ENCODE peak calls at places on chromosomes 6 and 20, in six cellular contexts. One of them, this sample, is unnamed.

GRCh38 chr20:57330998-57331397 is 1.4 kb downstream of the SPO11 start:
- DNase-seq in lung: no peak
- DNase-seq in fibroblast of lung: no peak
- DNase-seq in cardiac fibroblast: peak; percentile 6
- DNase-seq in bronchial epithelial cell: no peak
- DNase-seq in AG09309: peak; percentile 4
- DNase-seq in this sample: no peak

GRCh38 chr6:145044606-145045275 is 690.6 kb downstream of the EPM2A start:
- DNase-seq in cardiac fibroblast: peak; percentile 71
- DNase-seq in lung: no peak
- DNase-seq in fibroblast of lung: peak; percentile 68
- DNase-seq in bronchial epithelial cell: peak; percentile 54
- DNase-seq in AG09309: peak; percentile 49
- DNase-seq in this sample: peak; percentile 13

GRCh38 chr6:49826743-49827406 is 39.5 kb downstream of the CRISP1 start:
- DNase-seq in cardiac fibroblast: no peak
- DNase-seq in lung: no peak
- DNase-seq in fibroblast of lung: no peak
- DNase-seq in AG09309: no peak
- DNase-seq in bronchial epithelial cell: no peak
- DNase-seq in this sample: no peak

GRCh38 chr6:42692151-42692911 is 30.1 kb downstream of the PRPH2 start:
- DNase-seq in lung: peak; percentile 56
- DNase-seq in fibroblast of lung: peak; percentile 90
- DNase-seq in bronchial epithelial cell: peak; percentile 83
- DNase-seq in AG09309: no peak
- DNase-seq in cardiac fibroblast: peak; percentile 66
- DNase-seq in this sample: no peak

GRCh38 chr20:56893206-56893605 is 264.1 kb downstream of the TFAP2C start:
- DNase-seq in AG09309: no peak
- DNase-seq in lung: no peak
- DNase-seq in fibroblast of lung: no peak
- DNase-seq in bronchial epithelial cell: no peak
- DNase-seq in cardiac fibroblast: no peak
- DNase-seq in this sample: no peak

GRCh38 chr20:40370800-40371199 is 318.2 kb downstream of the MAFB start:
- DNase-seq in lung: no peak
- DNase-seq in AG09309: no peak
- DNase-seq in cardiac fibroblast: no peak
- DNase-seq in fibroblast of lung: no peak
- DNase-seq in bronchial epithelial cell: no peak
- DNase-seq in this sample: no peak

GRCh38 chr6:35449287-35449881 is 2.8 kb upstream of the FANCE start:
- DNase-seq in bronchial epithelial cell: peak; percentile 63
- DNase-seq in lung: no peak
- DNase-seq in cardiac fibroblast: peak; percentile 83
- DNase-seq in fibroblast of lung: peak; percentile 52
- DNase-seq in AG09309: no peak
- DNase-seq in this sample: no peak

GRCh38 chr20:57806476-57806875 is 96.7 kb upstream of the PMEPA1 start:
- DNase-seq in AG09309: no peak
- DNase-seq in lung: no peak
- DNase-seq in fibroblast of lung: no peak
- DNase-seq in cardiac fibroblast: no peak
- DNase-seq in bronchial epithelial cell: no peak
- DNase-seq in this sample: no peak

GRCh38 chr6:129659590-129660345 is 50.2 kb downstream of the ARHGAP18 start:
- DNase-seq in fibroblast of lung: no peak
- DNase-seq in lung: no peak
- DNase-seq in bronchial epithelial cell: no peak
- DNase-seq in AG09309: no peak
- DNase-seq in cardiac fibroblast: peak; percentile 75
- DNase-seq in this sample: no peak

GRCh38 chr6:111997863-111998191 is 56.1 kb upstream of the CCN6 start:
- DNase-seq in lung: no peak
- DNase-seq in AG09309: no peak
- DNase-seq in fibroblast of lung: no peak
- DNase-seq in bronchial epithelial cell: no peak
- DNase-seq in cardiac fibroblast: no peak
- DNase-seq in this sample: no peak

GRCh38 chr6:107114872-107115694 is at the start of gene BEND3:
- DNase-seq in bronchial epithelial cell: no peak
- DNase-seq in AG09309: no peak
- DNase-seq in fibroblast of lung: no peak
- DNase-seq in lung: no peak
- DNase-seq in cardiac fibroblast: peak; percentile 28
- DNase-seq in this sample: no peak

GRCh38 chr6:107115695-107116327 is 496 bp upstream of the BEND3 start:
- DNase-seq in cardiac fibroblast: peak; percentile 33
- DNase-seq in bronchial epithelial cell: peak; percentile 36
- DNase-seq in lung: peak; percentile 39
- DNase-seq in AG09309: no peak
- DNase-seq in fibroblast of lung: no peak
- DNase-seq in this sample: no peak

GRCh38 chr6:107116923-107117417 is 1.7 kb upstream of the BEND3 start:
- DNase-seq in bronchial epithelial cell: no peak
- DNase-seq in AG09309: no peak
- DNase-seq in fibroblast of lung: no peak
- DNase-seq in cardiac fibroblast: no peak
- DNase-seq in lung: no peak
- DNase-seq in this sample: no peak

GRCh38 chr6:107114213-107114871 is 973 bp downstream of the BEND3 start:
- DNase-seq in lung: peak; percentile 87
- DNase-seq in bronchial epithelial cell: peak; percentile 49
- DNase-seq in cardiac fibroblast: peak; percentile 92
- DNase-seq in fibroblast of lung: peak; percentile 79
- DNase-seq in AG09309: peak; percentile 37
- DNase-seq in this sample: peak; percentile 63

DNA sequence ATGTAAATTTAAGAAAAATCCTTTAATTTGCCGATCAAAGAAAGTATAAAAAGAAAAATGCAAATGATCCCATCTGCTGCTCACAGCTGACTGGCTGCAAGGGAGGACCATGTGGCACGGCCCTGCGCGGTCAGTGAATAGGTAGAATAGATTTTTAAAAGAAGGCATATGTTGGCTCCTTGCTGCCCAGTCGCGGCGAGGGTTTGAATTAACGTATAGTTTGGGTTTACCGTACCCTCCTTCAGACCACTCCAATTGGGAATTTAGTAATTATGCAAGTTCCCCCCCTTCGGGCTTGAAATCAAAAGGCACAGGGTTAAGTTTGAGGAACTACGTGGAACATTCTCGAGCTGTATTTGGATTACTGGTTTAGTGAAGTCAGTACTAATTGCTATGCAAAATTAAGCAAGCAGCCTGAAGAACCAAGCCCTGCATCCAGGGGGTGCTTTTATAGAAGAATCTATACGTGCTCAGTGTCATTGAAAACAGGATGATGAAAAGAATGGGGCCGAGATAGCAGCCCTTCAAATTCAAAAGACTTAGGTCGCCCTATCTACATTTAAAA is 1.1 kb upstream of the BEND3 start:
- DNase-seq in fibroblast of lung: no peak
- DNase-seq in bronchial epithelial cell: peak; percentile 54
- DNase-seq in lung: peak; percentile 34
- DNase-seq in cardiac fibroblast: no peak
- DNase-seq in AG09309: no peak
- DNase-seq in this sample: no peak
- H3K4me3 ChIP-seq in fibroblast of lung: peak overlapping the region; percentile 58
- H3K4me3 ChIP-seq in bronchial epithelial cell: peak overlapping the region; percentile 58
- H3K4me3 ChIP-seq in lung: no peak overlapping the region
- H3K4me3 ChIP-seq in cardiac fibroblast: peak overlapping the region; percentile 61
- H3K4me3 ChIP-seq in AG09309: peak overlapping the region; percentile 61
- H3K4me3 ChIP-seq in this sample: peak overlapping the region; percentile 58

GRCh38 chr6:116513224-116513875 is 1.9 kb downstream of the CALHM5 start:
- DNase-seq in fibroblast of lung: no peak
- DNase-seq in AG09309: no peak
- DNase-seq in cardiac fibroblast: no peak
- DNase-seq in lung: no peak
- DNase-seq in bronchial epithelial cell: peak; percentile 81
- DNase-seq in this sample: no peak

GRCh38 chr6:116514103-116514502 is 2.7 kb downstream of the CALHM5 start:
- DNase-seq in bronchial epithelial cell: no peak
- DNase-seq in fibroblast of lung: no peak
- DNase-seq in AG09309: no peak
- DNase-seq in cardiac fibroblast: no peak
- DNase-seq in lung: no peak
- DNase-seq in this sample: no peak

GRCh38 chr6:116512709-116513108 is 1.3 kb downstream of the CALHM5 start:
- DNase-seq in AG09309: no peak
- DNase-seq in fibroblast of lung: no peak
- DNase-seq in cardiac fibroblast: no peak
- DNase-seq in lung: no peak
- DNase-seq in bronchial epithelial cell: no peak
- DNase-seq in this sample: no peak

GRCh38 chr6:116511424-116512131 is at the start of gene CALHM5:
- DNase-seq in fibroblast of lung: peak; percentile 89
- DNase-seq in lung: peak; percentile 31
- DNase-seq in AG09309: peak; percentile 79
- DNase-seq in cardiac fibroblast: peak; percentile 93
- DNase-seq in bronchial epithelial cell: peak; percentile 87
- DNase-seq in this sample: peak; percentile 62

GRCh38 chr6:116512155-116512559 is 718 bp downstream of the CALHM5 start:
- DNase-seq in cardiac fibroblast: peak; percentile 34
- DNase-seq in bronchial epithelial cell: no peak
- DNase-seq in fibroblast of lung: no peak
- DNase-seq in AG09309: no peak
- DNase-seq in lung: no peak
- DNase-seq in this sample: no peak
- H3K4me3 ChIP-seq in cardiac fibroblast: peak overlapping the region; percentile 51
- H3K4me3 ChIP-seq in bronchial epithelial cell: no peak overlapping the region
- H3K4me3 ChIP-seq in fibroblast of lung: peak overlapping the region; percentile 61
- H3K4me3 ChIP-seq in AG09309: peak overlapping the region; percentile 50
- H3K4me3 ChIP-seq in lung: peak overlapping the region; percentile 32
- H3K4me3 ChIP-seq in this sample: peak overlapping the region; percentile 31

GRCh38 chr6:142843344-142843743 is 101.6 kb downstream of the HIVEP2 start:
- DNase-seq in fibroblast of lung: no peak
- DNase-seq in lung: no peak
- DNase-seq in AG09309: no peak
- DNase-seq in cardiac fibroblast: no peak
- DNase-seq in bronchial epithelial cell: no peak
- DNase-seq in this sample: no peak

GRCh38 chr6:142845624-142846458 is 99.1 kb downstream of the HIVEP2 start:
- DNase-seq in AG09309: peak; percentile 24
- DNase-seq in fibroblast of lung: peak; percentile 86
- DNase-seq in lung: peak; percentile 81
- DNase-seq in cardiac fibroblast: peak; percentile 94
- DNase-seq in bronchial epithelial cell: no peak
- DNase-seq in this sample: peak; percentile 90

GRCh38 chr6:142845143-142845571 is 99.8 kb downstream of the HIVEP2 start:
- DNase-seq in AG09309: no peak
- DNase-seq in lung: no peak
- DNase-seq in cardiac fibroblast: no peak
- DNase-seq in bronchial epithelial cell: no peak
- DNase-seq in fibroblast of lung: peak; percentile 50
- DNase-seq in this sample: no peak

GRCh38 chr6:142842423-142843261 is 102.3 kb downstream of the HIVEP2 start:
- DNase-seq in bronchial epithelial cell: peak; percentile 59
- DNase-seq in lung: no peak
- DNase-seq in AG09309: peak; percentile 13
- DNase-seq in cardiac fibroblast: peak; percentile 46
- DNase-seq in fibroblast of lung: peak; percentile 83
- DNase-seq in this sample: no peak

DNA sequence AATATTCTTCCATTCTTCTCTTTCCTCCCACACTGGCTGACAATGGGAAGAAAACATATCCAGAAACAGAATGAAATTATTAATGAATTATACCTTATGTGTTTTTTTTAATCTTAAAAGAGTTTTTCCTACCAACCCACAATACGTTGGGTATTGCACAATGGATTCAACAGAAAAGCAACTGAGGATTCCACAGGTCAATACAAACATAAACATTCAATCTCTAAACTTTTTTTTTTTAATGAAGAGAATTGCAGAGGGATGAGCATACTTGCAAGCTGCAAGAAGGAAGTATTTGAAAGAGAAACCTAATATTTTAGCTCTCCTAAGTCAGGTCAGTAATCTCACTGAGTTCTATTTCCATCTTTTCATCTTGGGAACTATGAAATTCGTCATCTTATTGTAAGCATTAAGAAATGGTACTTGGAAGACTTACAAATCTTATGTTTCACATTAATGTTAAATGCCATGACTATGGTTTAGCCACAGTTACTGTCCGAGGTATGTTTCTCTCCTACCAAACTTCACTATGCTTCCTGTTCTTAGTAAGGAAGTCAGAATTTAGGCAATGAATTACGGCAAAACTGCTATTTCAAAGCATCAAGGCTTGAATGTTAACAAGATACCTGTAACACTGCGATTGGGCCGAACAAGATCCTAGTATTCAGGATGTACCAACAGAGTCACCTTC is 100.8 kb downstream of the HIVEP2 start:
- DNase-seq in fibroblast of lung: peak; percentile 53
- DNase-seq in lung: no peak
- DNase-seq in cardiac fibroblast: no peak
- DNase-seq in bronchial epithelial cell: no peak
- DNase-seq in AG09309: peak; percentile 33
- DNase-seq in this sample: peak; percentile 64
- H3K4me3 ChIP-seq in fibroblast of lung: no peak overlapping the region
- H3K4me3 ChIP-seq in lung: no peak overlapping the region
- H3K4me3 ChIP-seq in cardiac fibroblast: no peak overlapping the region
- H3K4me3 ChIP-seq in bronchial epithelial cell: no peak overlapping the region
- H3K4me3 ChIP-seq in AG09309: no peak overlapping the region
- H3K4me3 ChIP-seq in this sample: no peak overlapping the region

GRCh38 chr6:56868687-56869086 is 86.2 kb upstream of the BEND6 start:
- DNase-seq in AG09309: no peak
- DNase-seq in cardiac fibroblast: peak; percentile 78
- DNase-seq in fibroblast of lung: peak; percentile 90
- DNase-seq in lung: no peak
- DNase-seq in bronchial epithelial cell: peak; percentile 92
- DNase-seq in this sample: no peak

GRCh38 chr6:56874328-56874727 is 80.6 kb upstream of the BEND6 start:
- DNase-seq in fibroblast of lung: no peak
- DNase-seq in cardiac fibroblast: no peak
- DNase-seq in AG09309: no peak
- DNase-seq in lung: no peak
- DNase-seq in bronchial epithelial cell: no peak
- DNase-seq in this sample: no peak

GRCh38 chr6:56866917-56867522 is 87.9 kb upstream of the BEND6 start:
- DNase-seq in cardiac fibroblast: peak; percentile 45
- DNase-seq in bronchial epithelial cell: peak; percentile 68
- DNase-seq in AG09309: no peak
- DNase-seq in lung: no peak
- DNase-seq in fibroblast of lung: peak; percentile 47
- DNase-seq in this sample: no peak

GRCh38 chr6:56865081-56865875 is 89.6 kb upstream of the BEND6 start:
- DNase-seq in cardiac fibroblast: no peak
- DNase-seq in AG09309: no peak
- DNase-seq in fibroblast of lung: no peak
- DNase-seq in lung: no peak
- DNase-seq in bronchial epithelial cell: peak; percentile 52
- DNase-seq in this sample: no peak

DNA sequence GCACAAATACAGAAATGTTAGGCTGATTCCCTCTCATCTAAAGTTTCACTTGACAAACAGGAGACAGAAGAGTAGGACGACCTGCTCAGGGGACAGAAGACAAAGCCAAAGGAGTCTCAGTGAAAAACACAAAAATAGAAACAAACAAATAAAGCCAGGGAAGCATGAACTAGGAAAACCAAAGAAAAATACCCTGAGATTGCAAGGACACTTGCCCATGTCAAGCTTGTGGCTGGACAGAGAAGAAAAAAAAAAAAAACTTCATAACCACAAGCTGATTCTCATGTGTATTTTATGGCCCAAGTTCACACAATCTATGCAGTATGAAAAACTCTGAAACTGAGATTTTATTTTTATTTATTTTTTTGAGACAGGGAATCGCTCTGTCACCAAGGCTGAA is 85.6 kb upstream of the BEND6 start:
- DNase-seq in cardiac fibroblast: no peak
- DNase-seq in bronchial epithelial cell: no peak
- DNase-seq in AG09309: no peak
- DNase-seq in lung: no peak
- DNase-seq in fibroblast of lung: no peak
- DNase-seq in this sample: no peak
- H3K4me3 ChIP-seq in cardiac fibroblast: no peak overlapping the region
- H3K4me3 ChIP-seq in bronchial epithelial cell: no peak overlapping the region
- H3K4me3 ChIP-seq in AG09309: no peak overlapping the region
- H3K4me3 ChIP-seq in lung: no peak overlapping the region
- H3K4me3 ChIP-seq in fibroblast of lung: no peak overlapping the region
- H3K4me3 ChIP-seq in this sample: no peak overlapping the region